ENCODE peak calls at places on chromosomes 5 and 9, in four cellular contexts. One of them, this sample, is unnamed.

GRCh38 chr5:111143910-111144309 is 51.8 kb downstream of the WDR36 start:
- DNase-seq in neural progenitor cell: no peak
- DNase-seq in fibroblast of pulmonary artery: peak; percentile 98
- DNase-seq in cardiac fibroblast: peak; percentile 98
- DNase-seq in this sample: no peak

GRCh38 chr5:167889276-167889675 is 402.2 kb upstream of the WWC1 start:
- DNase-seq in neural progenitor cell: no peak
- DNase-seq in fibroblast of pulmonary artery: no peak
- DNase-seq in cardiac fibroblast: no peak
- DNase-seq in this sample: no peak

GRCh38 chr5:24998641-24999040 is 353.9 kb upstream of the CDH10 start:
- DNase-seq in neural progenitor cell: no peak
- DNase-seq in fibroblast of pulmonary artery: no peak
- DNase-seq in cardiac fibroblast: no peak
- DNase-seq in this sample: no peak

GRCh38 chr5:40915341-40915926 is 6.1 kb downstream of the C7 start:
- DNase-seq in neural progenitor cell: no peak
- DNase-seq in fibroblast of pulmonary artery: peak; percentile 6
- DNase-seq in cardiac fibroblast: no peak
- DNase-seq in this sample: no peak

GRCh38 chr9:71806916-71807315 is 38.6 kb upstream of the CEMIP2 start:
- DNase-seq in neural progenitor cell: peak; percentile 85
- DNase-seq in fibroblast of pulmonary artery: peak; percentile 82
- DNase-seq in cardiac fibroblast: peak; percentile 79
- DNase-seq in this sample: peak; percentile 76

GRCh38 chr5:14687023-14687665 is 22.6 kb downstream of the OTULIN start:
- DNase-seq in neural progenitor cell: no peak
- DNase-seq in fibroblast of pulmonary artery: peak; percentile 23
- DNase-seq in cardiac fibroblast: no peak
- DNase-seq in this sample: no peak

GRCh38 chr9:95103385-95104087 is 214.0 kb downstream of the FANCC start:
- DNase-seq in neural progenitor cell: no peak
- DNase-seq in fibroblast of pulmonary artery: no peak
- DNase-seq in cardiac fibroblast: no peak
- DNase-seq in this sample: peak; percentile 53

GRCh38 chr9:117782931-117783788 is 79.0 kb downstream of the TLR4 start:
- DNase-seq in neural progenitor cell: peak; percentile 81
- DNase-seq in fibroblast of pulmonary artery: peak; percentile 73
- DNase-seq in cardiac fibroblast: peak; percentile 88
- DNase-seq in this sample: peak; percentile 89

GRCh38 chr5:2856206-2856605 is 104.7 kb upstream of the IRX2 start:
- DNase-seq in neural progenitor cell: no peak
- DNase-seq in fibroblast of pulmonary artery: no peak
- DNase-seq in cardiac fibroblast: no peak
- DNase-seq in this sample: no peak

GRCh38 chr9:133881671-133882381 is 110.3 kb downstream of the VAV2 start:
- DNase-seq in neural progenitor cell: no peak
- DNase-seq in fibroblast of pulmonary artery: no peak
- DNase-seq in cardiac fibroblast: no peak
- DNase-seq in this sample: no peak

GRCh38 chr5:151156732-151157402 is 712 bp downstream of the ANXA6 start:
- DNase-seq in neural progenitor cell: peak; percentile 49
- DNase-seq in fibroblast of pulmonary artery: no peak
- DNase-seq in cardiac fibroblast: no peak
- DNase-seq in this sample: no peak

GRCh38 chr9:114386886-114387677 is 700 bp downstream of the AKNA start:
- DNase-seq in neural progenitor cell: no peak
- DNase-seq in fibroblast of pulmonary artery: no peak
- DNase-seq in cardiac fibroblast: peak; percentile 22
- DNase-seq in this sample: no peak

GRCh38 chr5:170056561-170057267 is 49.0 kb upstream of the FOXI1 start:
- DNase-seq in neural progenitor cell: no peak
- DNase-seq in fibroblast of pulmonary artery: no peak
- DNase-seq in cardiac fibroblast: no peak
- DNase-seq in this sample: no peak

GRCh38 chr9:120735415-120736126 is 21.3 kb upstream of the MEGF9 start:
- DNase-seq in neural progenitor cell: no peak
- DNase-seq in fibroblast of pulmonary artery: peak; percentile 90
- DNase-seq in cardiac fibroblast: peak; percentile 79
- DNase-seq in this sample: no peak

GRCh38 chr5:116440329-116440895 is 134.2 kb downstream of the SEMA6A start:
- DNase-seq in neural progenitor cell: no peak
- DNase-seq in fibroblast of pulmonary artery: no peak
- DNase-seq in cardiac fibroblast: no peak
- DNase-seq in this sample: peak; percentile 67

GRCh38 chr5:133473291-133473690 is 139.1 kb downstream of the FSTL4 start:
- DNase-seq in neural progenitor cell: no peak
- DNase-seq in fibroblast of pulmonary artery: no peak
- DNase-seq in cardiac fibroblast: no peak
- DNase-seq in this sample: no peak

GRCh38 chr9:107707419-107707837 is 217.9 kb upstream of the KLF4 start:
- DNase-seq in neural progenitor cell: no peak
- DNase-seq in fibroblast of pulmonary artery: peak; percentile 96
- DNase-seq in cardiac fibroblast: peak; percentile 96
- DNase-seq in this sample: no peak

GRCh38 chr5:92402045-92402444 is 1018.9 kb upstream of the ARRDC3 start:
- DNase-seq in neural progenitor cell: no peak
- DNase-seq in fibroblast of pulmonary artery: peak; percentile 18
- DNase-seq in cardiac fibroblast: peak; percentile 56
- DNase-seq in this sample: no peak

GRCh38 chr5:44454002-44454401 is 64.8 kb upstream of the FGF10 start:
- DNase-seq in neural progenitor cell: peak; percentile 25
- DNase-seq in fibroblast of pulmonary artery: no peak
- DNase-seq in cardiac fibroblast: no peak
- DNase-seq in this sample: no peak

GRCh38 chr9:34405719-34406118 is 29.0 kb upstream of the MYORG start:
- DNase-seq in neural progenitor cell: no peak
- DNase-seq in fibroblast of pulmonary artery: peak; percentile 22
- DNase-seq in cardiac fibroblast: peak; percentile 56
- DNase-seq in this sample: no peak

GRCh38 chr5:159915913-159916840 is at the start of gene ADRA1B:
- DNase-seq in neural progenitor cell: peak; percentile 92
- DNase-seq in fibroblast of pulmonary artery: peak; percentile 72
- DNase-seq in cardiac fibroblast: peak; percentile 62
- DNase-seq in this sample: peak; percentile 80

GRCh38 chr9:109331353-109331752 is 10.5 kb upstream of the EPB41L4B start:
- DNase-seq in neural progenitor cell: no peak
- DNase-seq in fibroblast of pulmonary artery: peak; percentile 45
- DNase-seq in cardiac fibroblast: no peak
- DNase-seq in this sample: no peak

GRCh38 chr5:79956173-79956670 is 34.8 kb downstream of the MTX3 start:
- DNase-seq in neural progenitor cell: no peak
- DNase-seq in fibroblast of pulmonary artery: peak; percentile 26
- DNase-seq in cardiac fibroblast: peak; percentile 63
- DNase-seq in this sample: no peak

GRCh38 chr9:136859821-136860269 is 6.3 kb downstream of the EDF1 start:
- DNase-seq in neural progenitor cell: no peak
- DNase-seq in fibroblast of pulmonary artery: no peak
- DNase-seq in cardiac fibroblast: no peak
- DNase-seq in this sample: peak; percentile 44

GRCh38 chr5:107743357-107744000 is 72.7 kb upstream of the EFNA5 start:
- DNase-seq in neural progenitor cell: no peak
- DNase-seq in fibroblast of pulmonary artery: peak; percentile 12
- DNase-seq in cardiac fibroblast: peak; percentile 37
- DNase-seq in this sample: no peak

GRCh38 chr9:116842658-116843057 is 155.6 kb downstream of the TRIM32 start:
- DNase-seq in neural progenitor cell: peak; percentile 41
- DNase-seq in fibroblast of pulmonary artery: no peak
- DNase-seq in cardiac fibroblast: no peak
- DNase-seq in this sample: peak; percentile 91

GRCh38 chr9:135087489-135087791 is at the start of gene OLFM1:
- DNase-seq in neural progenitor cell: peak; percentile 92
- DNase-seq in fibroblast of pulmonary artery: peak; percentile 63
- DNase-seq in cardiac fibroblast: peak; percentile 68
- DNase-seq in this sample: peak; percentile 83

GRCh38 chr5:27702339-27702820 is 664.0 kb upstream of the CDH9 start:
- DNase-seq in neural progenitor cell: peak; percentile 72
- DNase-seq in fibroblast of pulmonary artery: peak; percentile 58
- DNase-seq in cardiac fibroblast: peak; percentile 1
- DNase-seq in this sample: peak; percentile 38

GRCh38 chr5:111859533-111860270 is 102.7 kb upstream of the NREP start:
- DNase-seq in neural progenitor cell: no peak
- DNase-seq in fibroblast of pulmonary artery: peak; percentile 98
- DNase-seq in cardiac fibroblast: peak; percentile 96
- DNase-seq in this sample: no peak

GRCh38 chr5:124858612-124859011 is 112.2 kb upstream of the ZNF608 start:
- DNase-seq in neural progenitor cell: no peak
- DNase-seq in fibroblast of pulmonary artery: no peak
- DNase-seq in cardiac fibroblast: no peak
- DNase-seq in this sample: no peak

GRCh38 chr5:38547257-38547656 is 9.2 kb downstream of the LIFR start:
- DNase-seq in neural progenitor cell: no peak
- DNase-seq in fibroblast of pulmonary artery: peak; percentile 58
- DNase-seq in cardiac fibroblast: peak; percentile 71
- DNase-seq in this sample: no peak

GRCh38 chr9:589723-590122 is 251.8 kb upstream of the DMRT1 start:
- DNase-seq in neural progenitor cell: no peak
- DNase-seq in fibroblast of pulmonary artery: peak; percentile 62
- DNase-seq in cardiac fibroblast: peak; percentile 24
- DNase-seq in this sample: no peak

GRCh38 chr5:65121880-65122436 is 353.2 kb downstream of the CWC27 start:
- DNase-seq in neural progenitor cell: no peak
- DNase-seq in fibroblast of pulmonary artery: peak; percentile 63
- DNase-seq in cardiac fibroblast: peak; percentile 95
- DNase-seq in this sample: no peak

GRCh38 chr9:69971643-69972449 is 71.8 kb upstream of the MAMDC2 start:
- DNase-seq in neural progenitor cell: peak; percentile 74
- DNase-seq in fibroblast of pulmonary artery: peak; percentile 76
- DNase-seq in cardiac fibroblast: peak; percentile 80
- DNase-seq in this sample: peak; percentile 89

GRCh38 chr9:118059520-118060278 is 355.5 kb downstream of the TLR4 start:
- DNase-seq in neural progenitor cell: peak; percentile 80
- DNase-seq in fibroblast of pulmonary artery: peak; percentile 28
- DNase-seq in cardiac fibroblast: peak; percentile 25
- DNase-seq in this sample: no peak

GRCh38 chr9:100052375-100052774 is 46.4 kb downstream of the ERP44 start:
- DNase-seq in neural progenitor cell: no peak
- DNase-seq in fibroblast of pulmonary artery: no peak
- DNase-seq in cardiac fibroblast: no peak
- DNase-seq in this sample: no peak